ENCODE peak calls at places on chromosome 1, in five cellular contexts. E, X, Z, U and Q are unnamed samples.

GRCh38 chr1:202964755-202965440 is 2.2 kb downstream of the CYB5R1 start:
- DNase-seq in E (peak; percentile 36), X (no peak), Z (no peak), U (no peak), Q (no peak)

GRCh38 chr1:183180213-183180612 is 5.9 kb upstream of the LAMC2 start:
- DNase-seq in E (no peak), X (no peak), Z (no peak), U (peak; percentile 19), Q (no peak)

GRCh38 chr1:53335661-53336060 is 7.8 kb upstream of the LRP8 start:
- DNase-seq in E (no peak), X (no peak), Z (no peak), U (no peak), Q (no peak)

GRCh38 chr1:112637257-112638108 is 17.9 kb downstream of the CAPZA1 start:
- DNase-seq in E (no peak), X (no peak), Z (no peak), U (no peak), Q (peak; percentile 9)

GRCh38 chr1:229024528-229025119 is 246.3 kb upstream of the RAB4A start:
- DNase-seq in E (peak; percentile 33), X (no peak), Z (peak; percentile 8), U (no peak), Q (no peak)

GRCh38 chr1:31442648-31442994 is 29.6 kb downstream of the SERINC2 start:
- DNase-seq in E (no peak), X (no peak), Z (no peak), U (no peak), Q (no peak)

GRCh38 chr1:156738407-156738806 is 2.5 kb downstream of the MRPL24 start:
- DNase-seq in E (no peak), X (no peak), Z (no peak), U (no peak), Q (no peak)

GRCh38 chr1:30966690-30967369 is 58.3 kb upstream of the SDC3 start:
- DNase-seq in E (no peak), X (no peak), Z (no peak), U (peak; percentile 46), Q (no peak)

GRCh38 chr1:202282596-202283283 is 59.0 kb downstream of the UBE2T start:
- DNase-seq in E (no peak), X (no peak), Z (no peak), U (no peak), Q (no peak)

GRCh38 chr1:144551107-144551542 is 41.6 kb upstream of the PPIAL4F start:
- DNase-seq in E (no peak), X (no peak), Z (no peak), U (no peak), Q (no peak)

GRCh38 chr1:181185461-181185860 is 97.0 kb downstream of the IER5 start:
- DNase-seq in E (no peak), X (no peak), Z (no peak), U (no peak), Q (no peak)

GRCh38 chr1:178798232-178798861 is 72.5 kb downstream of the ANGPTL1 start:
- DNase-seq in E (no peak), X (no peak), Z (no peak), U (no peak), Q (no peak)

GRCh38 chr1:221118938-221119320 is 239.7 kb downstream of the HLX start:
- DNase-seq in E (no peak), X (no peak), Z (no peak), U (peak; percentile 5), Q (no peak)

GRCh38 chr1:203129501-203130231 is 2.1 kb downstream of the ADORA1 start:
- DNase-seq in E (peak; percentile 76), X (no peak), Z (no peak), U (no peak), Q (peak; percentile 77)

GRCh38 chr1:162663589-162664030 is 31.3 kb downstream of the DDR2 start:
- DNase-seq in E (no peak), X (no peak), Z (no peak), U (no peak), Q (no peak)

GRCh38 chr1:91400133-91400725 is 4.4 kb downstream of the HFM1 start:
- DNase-seq in E (no peak), X (no peak), Z (no peak), U (no peak), Q (no peak)

GRCh38 chr1:31412732-31413404 is at the start of gene SERINC2:
- DNase-seq in E (no peak), X (no peak), Z (no peak), U (peak; percentile 49), Q (peak; percentile 44)

GRCh38 chr1:198809247-198809646 is 170.4 kb downstream of the PTPRC start:
- DNase-seq in E (no peak), X (no peak), Z (no peak), U (no peak), Q (no peak)

GRCh38 chr1:56550132-56550531 is 29.2 kb downstream of the PLPP3 start:
- DNase-seq in E (no peak), X (no peak), Z (no peak), U (no peak), Q (no peak)

GRCh38 chr1:62926681-62927252 is 142.8 kb downstream of the ATG4C start:
- DNase-seq in E (no peak), X (no peak), Z (no peak), U (no peak), Q (no peak)
- TF ChIP-seq CTCF in E (no peak), X (peak; percentile 6), Z (peak; percentile 35), U (no peak), Q (no peak)

GRCh38 chr1:160733933-160734332 is 5.1 kb upstream of the SLAMF7 start:
- DNase-seq in E (no peak), X (no peak), Z (no peak), U (no peak), Q (no peak)
- H3K4me3 ChIP-seq in E (no peak overlapping the region), X (no peak overlapping the region), Z (no peak overlapping the region), U (no peak overlapping the region), Q (no peak overlapping the region)

GRCh38 chr1:212545941-212546638 is 62.5 kb upstream of the ATF3 start:
- DNase-seq in E (no peak), X (no peak), Z (no peak), U (no peak), Q (no peak)
- H3K4me1 ChIP-seq in E (no peaks in the 10 kb centered on the region), X (no peaks in the 10 kb centered on the region), Z (no peaks in the 10 kb centered on the region), U (no peaks in the 10 kb centered on the region), Q (no peaks in the 10 kb centered on the region)

GRCh38 chr1:166956057-166956850 is 19.1 kb downstream of the ILDR2 start:
- DNase-seq in E (no peak), X (no peak), Z (no peak), U (no peak), Q (no peak)

GRCh38 chr1:166956872-166957271 is 18.5 kb downstream of the ILDR2 start:
- DNase-seq in E (no peak), X (no peak), Z (no peak), U (no peak), Q (no peak)

DNA sequence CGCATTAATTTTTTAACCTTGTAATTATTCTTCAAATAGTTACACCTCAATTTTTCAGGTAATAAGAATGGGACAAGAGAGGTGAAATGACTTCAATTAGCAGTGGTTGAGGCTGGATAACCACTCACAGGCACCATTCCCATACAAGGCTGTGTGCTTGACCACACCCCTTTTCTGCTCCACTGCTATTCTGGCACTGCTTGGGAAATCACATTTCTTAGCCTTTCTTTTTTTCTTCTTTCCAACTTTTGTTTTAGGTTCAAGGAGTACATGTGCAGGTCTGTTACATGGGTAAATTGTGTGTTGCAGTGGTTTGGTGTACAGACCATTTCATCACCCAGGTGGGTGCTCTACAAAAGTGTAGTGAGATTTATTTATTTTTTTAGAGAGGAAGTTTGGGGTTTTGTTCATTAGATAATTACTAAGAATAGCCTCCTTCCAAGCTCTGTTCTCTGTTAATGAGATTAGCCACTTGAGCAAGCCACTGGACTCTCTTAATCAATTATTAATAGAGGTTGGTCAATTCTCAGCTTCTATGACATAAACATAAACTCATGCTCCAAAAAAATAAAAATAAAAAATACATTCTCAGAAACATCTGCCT is 14.4 kb downstream of the ILDR2 start:
- DNase-seq in E (no peak), X (no peak), Z (no peak), U (no peak), Q (no peak)
- TF ChIP-seq CTCF in E (no peak), X (no peak), Z (no peak), U (no peak), Q (no peak)

DNA sequence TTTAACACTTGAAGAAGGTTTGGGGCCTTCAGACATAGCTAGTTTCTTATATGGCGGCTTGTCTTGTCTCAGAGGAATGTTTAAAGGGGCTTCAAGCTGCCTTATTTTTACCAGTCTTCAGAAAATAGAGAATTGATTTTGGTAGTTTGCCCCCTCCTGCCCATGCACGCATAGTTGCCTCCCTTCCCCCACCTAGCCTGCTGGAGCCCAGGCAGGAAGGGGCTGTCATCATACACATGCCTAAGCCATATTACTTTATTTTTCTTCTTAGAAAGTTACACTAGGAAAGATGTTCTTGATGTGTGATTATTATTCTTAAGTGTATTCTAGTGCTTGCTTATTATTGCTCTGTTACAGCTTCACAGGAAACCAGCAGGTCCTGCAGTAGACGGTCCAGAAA is 18.3 kb downstream of the PBX1 start:
- DNase-seq in E (no peak), X (no peak), Z (no peak), U (no peak), Q (no peak)
- H3K4me3 ChIP-seq in E (no peak overlapping the region), X (no peak overlapping the region), Z (no peak overlapping the region), U (peak overlapping the region; percentile 7), Q (no peak overlapping the region)

GRCh38 chr1:8519167-8519566 is 201.3 kb downstream of the SLC45A1 start:
- DNase-seq in E (no peak), X (no peak), Z (no peak), U (no peak), Q (no peak)

GRCh38 chr1:8516278-8516777 is 198.4 kb downstream of the SLC45A1 start:
- DNase-seq in E (no peak), X (no peak), Z (no peak), U (no peak), Q (no peak)

GRCh38 chr1:8518490-8518801 is 200.5 kb downstream of the SLC45A1 start:
- DNase-seq in E (no peak), X (no peak), Z (no peak), U (no peak), Q (no peak)

GRCh38 chr1:8516793-8517556 is 199.1 kb downstream of the SLC45A1 start:
- DNase-seq in E (no peak), X (peak; percentile 79), Z (no peak), U (no peak), Q (no peak)

GRCh38 chr1:8517579-8518489 is 199.9 kb downstream of the SLC45A1 start:
- DNase-seq in E (no peak), X (no peak), Z (no peak), U (no peak), Q (no peak)
- H3K4me1 ChIP-seq in E (peaks cover 50% of the 10 kb centered on the region), X (peaks cover 28% of the 10 kb centered on the region), Z (no peaks in the 10 kb centered on the region), U (peaks cover 15% of the 10 kb centered on the region), Q (no peaks in the 10 kb centered on the region)